ENCODE peak calls at places on chromosomes 2 and 18, in five cellular contexts. D is endodermal cell; Y is CD4-positive, CD25-positive, alpha-beta regulatory T cell; E is right cardiac atrium; I is PC-3. B is an unnamed sample. For H3K9me3 and H3K27me3, the result is how much of the 10 kb centered on the place peaks cover.

GRCh38 chr18:3689986-3690681 is 240.2 kb downstream of the TGIF1 start:
- DNase-seq in D (peak), Y (no peak), E (no peak), I (no peak), B (no peak)

GRCh38 chr2:85893428-85894258 is 4.9 kb upstream of the ST3GAL5 start:
- DNase-seq in D (no peak), Y (no peak), E (no peak), I (peak), B (peak)

GRCh38 chr2:218400167-218400929 is 680 bp downstream of the CTDSP1 start:
- DNase-seq in D (peak), Y (peak), E (peak), I (no peak), B (peak)

GRCh38 chr2:226336283-226336682 is 463.3 kb downstream of the IRS1 start:
- DNase-seq in D (no peak), Y (no peak), E (no peak), I (peak), B (no peak)

GRCh38 chr2:136386046-136386445 is 268.1 kb upstream of the CXCR4 start:
- DNase-seq in D (no peak), Y (no peak), E (no peak), I (no peak), B (no peak)

GRCh38 chr2:218908721-218909619 is 28.3 kb downstream of the WNT10A start:
- DNase-seq in D (peak), Y (peak), E (peak), I (peak), B (peak)

GRCh38 chr18:38909972-38910371 is 1344.4 kb upstream of the CELF4 start:
- DNase-seq in D (no peak), Y (no peak), E (no peak), I (peak), B (no peak)

GRCh38 chr18:12085136-12085535 is 8.5 kb upstream of the ANKRD62 start:
- DNase-seq in D (peak), Y (no peak), E (peak), I (no peak), B (no peak)

GRCh38 chr2:34787341-34787740 is 1188.2 kb upstream of the FAM98A start:
- DNase-seq in D (no peak), Y (no peak), E (no peak), I (no peak), B (no peak)

GRCh38 chr2:116088246-116088645 is 1645.8 kb downstream of the DPP10 start:
- DNase-seq in D (no peak), Y (no peak), E (no peak), I (no peak), B (no peak)

GRCh38 chr2:128169497-128169896 is 78.5 kb downstream of the UGGT1 start:
- DNase-seq in D (no peak), Y (no peak), E (no peak), I (no peak), B (no peak)

GRCh38 chr2:37993135-37993534 is 68.0 kb downstream of the RMDN2 start:
- DNase-seq in D (no peak), Y (no peak), E (no peak), I (peak), B (no peak)

GRCh38 chr2:39787950-39788349 is 8.9 kb upstream of the THUMPD2 start:
- DNase-seq in D (no peak), Y (no peak), E (no peak), I (peak), B (no peak)

GRCh38 chr2:74290466-74291216 is 52.6 kb downstream of the SLC4A5 start:
- DNase-seq in D (no peak), Y (peak), E (no peak), I (no peak), B (no peak)

GRCh38 chr2:46857871-46858696 is 57.5 kb downstream of the MCFD2 start:
- DNase-seq in D (no peak), Y (no peak), E (no peak), I (no peak), B (no peak)

GRCh38 chr18:59002974-59003594 is 136.6 kb upstream of the SEC11C start:
- DNase-seq in D (peak), Y (no peak), E (no peak), I (no peak), B (no peak)

GRCh38 chr2:219724628-219725027 is 97.2 kb downstream of the SLC4A3 start:
- DNase-seq in D (no peak), Y (no peak), E (no peak), I (no peak), B (no peak)

GRCh38 chr2:80530442-80531064 is 226.0 kb upstream of the LRRTM1 start:
- DNase-seq in D (no peak), Y (no peak), E (no peak), I (no peak), B (no peak)

GRCh38 chr18:58009166-58009565 is 34.9 kb upstream of the NEDD4L start:
- DNase-seq in D (no peak), Y (no peak), E (no peak), I (no peak), B (no peak)

GRCh38 chr18:49052891-49053644 is 102.3 kb upstream of the SMAD7 start:
- DNase-seq in D (no peak), Y (peak), E (no peak), I (peak), B (peak)

GRCh38 chr2:177708660-177709328 is 316.2 kb downstream of the AGPS start:
- DNase-seq in D (no peak), Y (no peak), E (no peak), I (no peak), B (no peak)

GRCh38 chr2:218962859-218963492 is 3.5 kb downstream of the CDK5R2 start:
- DNase-seq in D (peak), Y (peak), E (peak), I (peak), B (peak)

GRCh38 chr2:19119326-19120001 is 239.0 kb downstream of the OSR1 start:
- DNase-seq in D (no peak), Y (no peak), E (no peak), I (no peak), B (no peak)

GRCh38 chr18:28095041-28095440 is 81.9 kb downstream of the CDH2 start:
- DNase-seq in D (no peak), Y (no peak), E (no peak), I (peak), B (no peak)
- H3K9me3 ChIP-seq in D (under half), Y (under half), E (under half), I (under half), B (under half)

GRCh38 chr2:174339571-174339966 is 4.8 kb downstream of the SP9 start:
- DNase-seq in D (no peak), Y (no peak), E (no peak), I (no peak), B (no peak)

GRCh38 chr2:174339971-174340399 is 5.2 kb downstream of the SP9 start:
- DNase-seq in D (peak), Y (no peak), E (no peak), I (peak), B (no peak)

GRCh38 chr2:174338155-174338495 is 3.4 kb downstream of the SP9 start:
- DNase-seq in D (no peak), Y (no peak), E (no peak), I (no peak), B (no peak)

GRCh38 chr2:174337337-174338154 is 2.8 kb downstream of the SP9 start:
- DNase-seq in D (peak), Y (no peak), E (no peak), I (no peak), B (peak)

DNA sequence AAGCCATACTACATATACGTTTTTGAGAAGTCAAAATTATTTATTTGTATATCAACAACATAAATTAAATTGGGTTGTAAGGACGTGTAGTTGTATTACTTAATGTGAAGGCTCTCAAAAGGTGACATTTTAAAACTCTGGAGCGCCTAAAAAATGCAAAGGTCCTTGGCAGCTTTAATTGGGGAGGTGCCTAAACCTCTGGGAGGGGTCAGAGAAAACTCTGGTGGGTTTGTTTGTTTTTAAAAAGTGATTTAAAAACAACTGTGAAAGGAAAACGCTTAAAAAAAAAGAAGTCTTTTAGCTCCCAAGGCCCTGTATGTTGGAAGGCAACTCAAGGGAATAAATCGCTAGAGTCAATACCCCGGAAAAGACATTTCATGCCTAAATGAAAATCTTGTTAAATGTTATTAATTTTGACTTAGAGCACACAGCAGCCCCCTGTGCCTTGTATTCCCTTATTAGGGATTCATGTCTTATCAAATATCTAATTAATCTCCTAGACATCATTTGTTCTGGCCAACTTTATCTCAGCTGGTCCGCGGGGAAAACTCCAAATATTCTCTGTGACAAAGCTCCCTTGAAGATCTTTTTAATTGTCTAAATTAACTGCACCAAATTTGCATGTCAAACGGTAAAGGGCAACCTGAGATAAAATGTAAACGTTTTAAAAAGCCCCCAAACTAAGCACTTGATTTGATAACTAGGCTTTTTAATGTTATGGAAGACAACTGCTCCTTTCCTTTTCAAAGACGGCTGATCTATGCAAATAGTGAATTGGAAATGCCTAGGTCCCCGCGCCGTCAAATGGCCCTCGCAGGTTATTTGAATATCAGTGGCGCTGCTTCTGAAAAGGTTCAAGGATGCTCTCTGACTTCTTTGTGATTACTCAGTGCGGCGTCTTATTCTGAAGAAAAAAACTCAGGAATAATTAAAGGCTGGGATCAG is 4.1 kb downstream of the SP9 start:
- DNase-seq in D (peak), Y (no peak), E (no peak), I (no peak), B (no peak)
- H3K27me3 ChIP-seq in D (half or more), Y (under half), E (under half), I (under half), B (under half)

DNA sequence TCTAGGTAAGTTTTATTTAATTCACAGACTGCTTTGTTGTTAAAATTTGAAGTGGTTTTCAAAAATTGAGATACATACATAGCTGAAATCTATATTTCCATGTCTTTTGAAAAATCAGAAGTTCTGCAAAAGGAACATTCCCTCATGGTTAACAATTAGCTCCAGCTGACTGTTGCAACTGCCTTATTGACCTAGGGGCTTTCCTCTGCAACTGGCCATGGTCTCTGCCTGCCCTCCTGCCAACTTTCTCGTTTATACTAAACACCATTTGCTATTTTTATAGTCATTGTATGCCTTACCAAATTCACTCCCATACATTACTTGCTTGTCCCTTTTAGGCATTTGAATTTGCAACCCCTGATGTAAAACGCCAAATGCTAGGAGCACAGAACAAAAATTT is 107.2 kb downstream of the PID1 start:
- DNase-seq in D (no peak), Y (no peak), E (no peak), I (no peak), B (no peak)
- H3K4me3 ChIP-seq in D (no peak), Y (no peak), E (no peak), I (no peak), B (no peak)

GRCh38 chr2:27588308-27588707 is 5.5 kb downstream of the ZNF512 start:
- DNase-seq in D (no peak), Y (no peak), E (no peak), I (no peak), B (no peak)
- H3K9me3 ChIP-seq in D (under half), Y (under half), E (under half), I (under half), B (under half)

B was measured in MG63.